ENCODE peak calls at places on chromosomes 5 and 9, in seven cellular contexts. E is ovary; N is CD4-positive, CD25-positive, alpha-beta regulatory T cell; J is aorta; B is testis; Q is OCI-LY7; L is CD8-positive, alpha-beta memory T cell. I is an unnamed sample. For H3K36me3, the result is how much of the 10 kb centered on the place peaks cover.

GRCh38 chr9:97564291-97565175 is 63.1 kb downstream of the TMOD1 start:
- DNase-seq in B (no peak), L (no peak), E (no peak), J (no peak), N (no peak), Q (no peak), I (no peak)

GRCh38 chr5:117204926-117205869 is 630.6 kb upstream of the SEMA6A start:
- DNase-seq in B (no peak), J (no peak), L (no peak), N (no peak), E (no peak), Q (no peak), I (no peak)

GRCh38 chr5:170913573-170913972 is 51.8 kb downstream of the RANBP17 start:
- DNase-seq in E (no peak), N (no peak), J (no peak), Q (no peak), L (no peak), B (no peak), I (no peak)

GRCh38 chr9:122463828-122464632 is 13.7 kb downstream of the OR1J1 start:
- DNase-seq in L (no peak), B (peak), J (no peak), Q (peak), E (no peak), N (no peak), I (no peak)

GRCh38 chr9:72586388-72587160 is 65.2 kb downstream of the TMC1 start:
- DNase-seq in N (no peak), B (no peak), J (no peak), L (peak), E (no peak), Q (no peak), I (peak)

GRCh38 chr9:76297721-76298239 is 96.4 kb downstream of the RFK start:
- DNase-seq in J (no peak), Q (no peak), E (peak), B (peak), L (no peak), N (no peak), I (no peak)

GRCh38 chr9:20524776-20525175 is 97.5 kb downstream of the MLLT3 start:
- DNase-seq in B (no peak), L (no peak), Q (no peak), N (no peak), E (no peak), J (no peak), I (no peak)

GRCh38 chr9:87872079-87872624 is 10.5 kb upstream of the SPATA31E1 start:
- DNase-seq in N (no peak), E (no peak), B (peak), J (no peak), Q (no peak), L (no peak), I (no peak)

DNA sequence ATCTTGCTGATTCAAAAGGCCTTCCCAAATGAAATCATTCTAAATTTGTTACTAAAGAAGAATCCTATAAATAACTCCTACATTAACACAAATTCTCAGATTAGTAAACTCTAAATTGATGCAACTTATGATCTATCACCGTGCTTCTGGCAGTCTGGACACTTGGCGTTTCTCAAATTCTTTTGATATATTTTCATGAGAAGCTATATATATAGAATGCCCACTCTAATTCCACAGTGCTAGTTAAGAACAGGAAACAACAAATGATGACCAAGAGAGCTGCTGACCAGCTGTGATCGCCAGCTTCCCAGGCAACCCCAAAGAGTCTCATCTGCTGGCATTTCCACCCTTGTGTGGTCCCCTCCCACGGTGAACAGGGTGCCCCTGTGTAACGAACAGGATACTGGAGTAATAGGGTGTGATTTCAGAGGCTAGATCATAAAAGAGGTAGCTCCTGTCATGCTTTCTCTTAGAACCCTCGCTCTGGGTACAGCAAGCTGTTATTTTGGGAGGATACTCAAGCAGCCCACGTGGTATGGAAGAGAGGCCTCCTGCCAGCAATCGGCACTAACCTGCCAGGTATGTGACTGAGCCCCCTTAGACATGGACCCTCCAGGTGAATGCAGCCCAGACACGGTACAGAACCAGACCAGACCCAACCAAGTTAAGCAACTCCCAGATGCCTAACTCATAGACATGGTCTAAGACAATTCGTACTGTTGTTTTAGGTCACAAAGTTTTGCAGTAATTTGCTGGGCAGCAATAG is 64.7 kb downstream of the CDC14B start:
- DNase-seq in E (no peak), J (no peak), B (no peak), N (no peak), L (no peak), Q (no peak), I (no peak)
- H3K27ac ChIP-seq in E (no peak), J (peak), B (no peak), N (no peak), L (no peak), Q (no peak), I (no peak)

DNA sequence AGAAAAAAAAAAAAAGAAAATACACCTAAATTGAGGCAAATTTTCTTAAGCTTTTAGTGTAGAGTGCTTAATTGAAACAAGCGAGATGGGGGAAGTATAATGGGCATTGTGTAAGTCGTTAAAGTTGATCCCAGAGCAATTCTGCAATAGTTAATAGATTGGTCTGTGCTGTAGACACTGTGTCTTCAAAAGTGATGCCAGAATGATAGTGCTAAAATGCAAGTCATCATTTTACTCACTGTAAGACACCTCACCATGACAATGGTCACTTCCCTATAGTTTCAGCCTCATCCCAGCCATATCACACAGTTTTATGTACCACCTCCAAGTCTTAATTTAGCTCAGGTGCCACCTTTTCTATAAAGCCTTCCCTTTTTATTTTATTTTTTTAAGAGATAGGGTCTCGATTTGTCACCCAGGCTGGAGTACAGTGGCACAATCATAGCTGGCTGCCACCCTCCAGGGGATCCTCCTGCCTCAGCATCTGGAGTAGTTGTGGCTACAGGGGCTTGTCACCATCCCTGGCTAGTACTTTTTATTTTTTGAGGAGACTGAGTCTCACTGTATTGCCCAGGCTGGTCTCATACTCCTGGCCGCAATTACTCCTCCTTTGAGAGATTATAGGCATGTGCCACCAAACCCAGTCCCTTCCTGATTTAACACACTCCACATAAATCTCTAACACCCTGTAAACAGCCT is 6.2 kb downstream of the COX7C start:
- DNase-seq in Q (no peak), E (no peak), L (no peak), N (no peak), B (no peak), J (no peak), I (no peak)
- H3K36me3 ChIP-seq in Q (under half), E (under half), L (under half), N (under half), B (under half), J (under half), I (under half)

GRCh38 chr5:78731884-78732283 is 83.3 kb upstream of the LHFPL2 start:
- DNase-seq in L (no peak), N (no peak), J (no peak), E (no peak), B (no peak), Q (no peak), I (no peak)

GRCh38 chr5:78735834-78736463 is 87.4 kb upstream of the LHFPL2 start:
- DNase-seq in B (no peak), E (no peak), J (no peak), L (no peak), N (no peak), Q (peak), I (no peak)

GRCh38 chr5:78730300-78731094 is 81.9 kb upstream of the LHFPL2 start:
- DNase-seq in J (no peak), B (no peak), Q (no peak), N (no peak), L (no peak), E (no peak), I (no peak)

GRCh38 chr5:78738104-78738503 is 89.5 kb upstream of the LHFPL2 start:
- DNase-seq in Q (no peak), J (no peak), N (no peak), B (no peak), E (no peak), L (no peak), I (no peak)

DNA sequence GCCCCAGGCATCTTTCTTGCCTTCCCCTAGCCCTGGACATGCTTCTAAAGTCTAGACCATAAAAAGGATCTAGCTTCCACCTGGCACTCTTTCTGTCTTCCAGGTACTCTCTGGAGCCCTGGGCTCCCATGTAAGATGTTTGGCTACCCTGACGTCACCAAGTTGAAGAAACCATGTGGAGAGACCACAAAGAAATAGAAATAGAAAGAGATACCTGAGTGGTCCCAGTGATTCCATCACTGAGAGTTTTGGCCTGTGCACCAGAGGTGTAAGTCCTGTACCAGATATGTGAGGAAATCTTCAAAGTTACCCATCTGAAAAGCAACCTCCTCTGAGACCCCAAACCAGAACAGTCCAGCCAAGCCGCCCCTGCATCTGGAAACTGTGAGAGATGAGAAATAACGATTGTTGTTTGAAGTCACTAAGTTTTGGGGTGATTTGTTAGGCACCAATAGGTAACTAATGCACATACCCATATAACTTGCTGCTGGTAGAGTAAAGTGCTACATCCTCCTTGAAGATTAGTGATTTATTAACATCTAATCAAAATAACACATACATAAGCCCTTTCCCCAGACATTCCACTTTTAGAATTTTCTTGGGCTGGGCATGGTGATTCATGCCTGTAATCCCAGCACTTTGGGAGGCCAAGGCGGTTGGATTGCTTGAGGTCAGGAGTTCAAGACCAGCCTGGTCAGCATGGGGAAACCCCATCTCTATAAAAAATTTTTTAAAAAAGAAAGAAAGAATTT is 85.7 kb upstream of the LHFPL2 start:
- DNase-seq in Q (no peak), N (no peak), L (no peak), J (no peak), B (no peak), E (no peak), I (no peak)
- H3K27ac ChIP-seq in Q (peak), N (no peak), L (no peak), J (no peak), B (no peak), E (no peak), I (no peak)

DNA sequence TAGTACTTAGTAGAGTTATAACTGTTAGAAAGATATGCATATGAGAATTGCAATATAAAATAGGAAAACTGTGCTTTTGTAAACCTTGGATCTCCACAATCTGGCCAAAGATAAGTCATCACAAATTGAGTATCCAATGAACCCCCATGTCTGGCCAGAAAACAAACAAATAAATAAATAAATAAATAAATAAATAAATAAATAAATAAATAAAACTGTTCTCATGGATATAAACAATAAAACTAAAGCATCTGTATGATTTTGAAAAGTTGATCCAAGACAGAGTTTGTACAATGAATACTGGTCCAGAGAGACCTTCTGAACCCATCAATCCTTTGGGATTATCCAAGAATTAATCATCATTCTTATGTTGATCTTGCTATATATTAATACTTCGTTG is 367.6 kb upstream of the CDH9 start:
- DNase-seq in L (no peak), Q (no peak), J (no peak), E (no peak), N (no peak), B (no peak), I (no peak)
- H3K36me3 ChIP-seq in L (under half), Q (under half), J (under half), E (under half), N (under half), B (under half), I (under half)

GRCh38 chr5:92544042-92544441 is 1037.0 kb downstream of the NR2F1-AS1 start:
- DNase-seq in Q (no peak), B (no peak), N (no peak), J (no peak), L (no peak), E (no peak), I (no peak)
- H3K27ac ChIP-seq in Q (no peak), B (no peak), N (no peak), J (no peak), L (no peak), E (no peak), I (no peak)

DNA sequence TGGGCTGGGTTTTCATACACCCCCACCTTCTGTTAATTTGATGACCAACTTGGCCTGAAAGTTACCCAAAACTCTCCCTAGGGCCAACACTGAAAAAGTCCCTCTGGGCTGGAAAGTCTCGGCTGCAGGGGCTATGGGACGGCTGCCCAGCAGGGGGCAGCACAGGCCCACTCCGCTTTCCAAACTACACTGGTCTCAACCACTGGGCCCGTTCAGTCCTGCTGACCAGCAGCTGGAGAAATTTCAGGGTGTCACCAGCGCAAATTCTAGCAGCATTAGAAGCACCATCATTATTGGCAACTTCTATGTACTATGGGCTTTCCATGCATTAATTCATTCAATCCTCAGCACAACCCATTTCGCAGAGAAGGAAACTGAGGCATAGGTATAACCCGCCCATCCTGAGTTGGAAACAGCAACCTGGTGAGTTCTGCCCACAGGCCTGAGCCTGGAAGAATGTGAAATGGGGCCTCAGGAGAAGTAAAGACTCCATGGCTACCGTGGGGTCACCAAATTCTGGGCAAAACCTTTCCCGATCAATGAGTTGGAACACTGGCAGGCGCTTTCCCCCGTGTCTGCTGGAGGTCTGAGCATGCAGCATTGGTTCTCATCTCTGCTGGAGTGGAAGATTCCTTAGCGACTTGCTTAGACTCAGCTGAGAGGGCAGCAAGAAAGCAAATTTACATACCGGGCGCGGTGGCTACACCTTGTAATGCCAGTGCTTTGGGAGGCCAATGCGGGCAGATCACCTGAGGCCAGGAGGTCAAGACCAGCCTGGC is 9.7 kb downstream of the ORM2 start:
- DNase-seq in L (peak), Q (peak), E (peak), J (peak), B (peak), N (peak), I (no peak)
- H3K36me3 ChIP-seq in L (half or more), Q (half or more), E (under half), J (under half), B (under half), N (half or more), I (under half)

DNA sequence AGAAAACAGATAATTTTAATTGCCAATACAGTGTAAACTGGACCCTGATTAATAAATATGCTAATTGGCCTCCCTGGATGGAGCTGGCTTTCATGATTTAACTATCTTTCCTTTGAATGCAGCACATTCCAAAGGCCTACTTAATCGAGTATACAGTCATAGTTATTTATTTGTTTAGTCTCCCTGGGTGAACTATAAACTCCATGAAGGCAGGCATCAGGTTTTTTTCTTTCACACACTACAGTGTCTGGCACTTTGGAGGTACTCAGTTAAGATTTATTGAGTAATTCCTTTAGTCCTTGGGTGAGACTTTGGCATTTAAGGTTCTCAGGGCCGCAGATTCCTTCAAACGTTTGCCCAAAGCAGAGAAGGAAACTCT is 20.4 kb downstream of the RUSC2 start:
- DNase-seq in J (no peak), B (no peak), E (no peak), N (no peak), L (no peak), Q (no peak), I (no peak)
- H3K27ac ChIP-seq in J (peak), B (peak), E (peak), N (no peak), L (no peak), Q (no peak), I (peak)

DNA sequence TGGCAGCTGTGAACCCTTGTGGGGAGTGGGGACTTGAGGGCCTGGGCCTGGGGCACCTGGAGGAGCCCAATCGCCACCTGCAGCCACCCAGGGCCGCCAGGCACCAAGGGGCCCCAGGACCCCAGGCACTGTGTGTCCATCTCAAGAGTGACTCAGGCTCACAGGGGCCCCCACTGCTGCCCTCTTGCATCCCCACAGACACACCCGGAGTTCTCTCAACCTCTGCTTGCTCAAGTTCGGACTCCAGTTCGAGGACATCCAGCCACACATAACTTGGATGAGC is 51.9 kb downstream of the MRPL36 start:
- DNase-seq in B (no peak), N (no peak), J (peak), E (no peak), Q (no peak), L (no peak), I (peak)
- H3K36me3 ChIP-seq in B (under half), N (under half), J (under half), E (under half), Q (under half), L (under half), I (under half)

DNA sequence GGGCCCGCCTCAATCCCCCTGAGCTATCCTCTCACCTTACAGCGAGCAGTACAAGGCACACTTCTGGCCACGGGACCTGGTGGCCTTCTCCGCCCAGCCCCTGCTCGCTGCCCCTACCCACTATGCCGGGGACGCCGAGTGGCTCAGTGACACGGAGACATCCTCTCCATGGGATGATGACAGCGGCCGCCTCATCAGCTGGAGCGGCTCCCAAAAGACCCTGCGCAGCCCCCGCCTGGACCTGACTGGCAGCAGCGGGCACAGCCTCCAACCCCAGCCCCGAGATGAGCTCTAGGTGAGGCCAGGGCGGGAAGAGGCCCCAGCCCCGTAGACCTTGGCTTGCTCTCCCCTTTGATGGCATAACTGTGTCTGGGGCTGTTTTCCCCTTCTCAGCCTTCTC is 15.0 kb downstream of the CERCAM start:
- DNase-seq in J (no peak), L (no peak), N (no peak), Q (no peak), B (no peak), E (no peak), I (no peak)
- H3K27ac ChIP-seq in J (no peak), L (no peak), N (no peak), Q (no peak), B (no peak), E (no peak), I (no peak)